ENCODE peak calls at places on chromosomes 11 and 22, in six cellular contexts. K is cardiac muscle cell, D is ovary, M is uterus, B is DND-41, R is hepatocyte. G is an unnamed sample.

GRCh38 chr11:606245-606644 is 9.5 kb downstream of the IRF7 start:
- DNase-seq in K (peak; percentile 76), D (peak; percentile 89), M (peak; percentile 91), B (no peak), R (no peak), G (no peak)

GRCh38 chr22:48700566-48701295 is 1126.9 kb downstream of the BRD1 start:
- DNase-seq in K (no peak), D (no peak), M (no peak), B (no peak), R (no peak), G (no peak)

GRCh38 chr11:11171285-11171684 is 181.8 kb downstream of the CSNK2A3 start:
- DNase-seq in K (peak; percentile 10), D (no peak), M (no peak), B (no peak), R (no peak), G (no peak)

GRCh38 chr11:122268601-122269130 is 152.7 kb upstream of the BLID start:
- DNase-seq in K (no peak), D (no peak), M (no peak), B (no peak), R (no peak), G (no peak)

GRCh38 chr11:67379061-67380058 is 6.0 kb upstream of the CLCF1 start:
- DNase-seq in K (no peak), D (no peak), M (peak; percentile 49), B (no peak), R (peak; percentile 54), G (no peak)

GRCh38 chr11:130719516-130719915 is 196.8 kb downstream of the SNX19 start:
- DNase-seq in K (peak; percentile 60), D (no peak), M (no peak), B (no peak), R (no peak), G (no peak)

GRCh38 chr11:106133529-106133928 is 56.1 kb downstream of the AASDHPPT start:
- DNase-seq in K (no peak), D (no peak), M (no peak), B (no peak), R (no peak), G (peak; percentile 5)

GRCh38 chr11:106162190-106162589 is 84.7 kb downstream of the AASDHPPT start:
- DNase-seq in K (no peak), D (no peak), M (no peak), B (no peak), R (no peak), G (no peak)

GRCh38 chr22:48783821-48784266 is 1043.8 kb downstream of the BRD1 start:
- DNase-seq in K (no peak), D (no peak), M (no peak), B (no peak), R (peak; percentile 77), G (no peak)

GRCh38 chr11:64638017-64638664 is 47.1 kb downstream of the SLC22A12 start:
- DNase-seq in K (peak; percentile 26), D (no peak), M (no peak), B (no peak), R (peak; percentile 73), G (no peak)

GRCh38 chr11:75442161-75442885 is 9.3 kb upstream of the KLHL35 start:
- DNase-seq in K (no peak), D (no peak), M (no peak), B (no peak), R (no peak), G (no peak)

GRCh38 chr22:20439928-20440575 is 2.4 kb upstream of the SCARF2 start:
- DNase-seq in K (no peak), D (no peak), M (no peak), B (no peak), R (no peak), G (no peak)

GRCh38 chr11:77410076-77410827 is 63.6 kb downstream of the PAK1 start:
- DNase-seq in K (no peak), D (no peak), M (no peak), B (no peak), R (no peak), G (no peak)

GRCh38 chr11:16956538-16957153 is 57.6 kb downstream of the PLEKHA7 start:
- DNase-seq in K (no peak), D (no peak), M (no peak), B (no peak), R (peak; percentile 61), G (no peak)

GRCh38 chr11:45556851-45557707 is 108.3 kb downstream of the CHST1 start:
- DNase-seq in K (peak; percentile 95), D (no peak), M (no peak), B (no peak), R (no peak), G (no peak)

GRCh38 chr11:118060879-118061278 is 16.0 kb upstream of the TMPRSS4 start:
- DNase-seq in K (no peak), D (no peak), M (peak; percentile 12), B (no peak), R (no peak), G (no peak)

GRCh38 chr11:18132341-18132740 is at the start of gene MRGPRX3:
- DNase-seq in K (peak; percentile 8), D (no peak), M (no peak), B (no peak), R (no peak), G (no peak)

GRCh38 chr11:120228794-120229384 is 11.1 kb upstream of the POU2F3 start:
- DNase-seq in K (no peak), D (no peak), M (no peak), B (no peak), R (no peak), G (peak; percentile 13)

GRCh38 chr11:8017894-8018741 is 31.0 kb downstream of the EIF3F start:
- DNase-seq in K (no peak), D (no peak), M (no peak), B (no peak), R (peak; percentile 24), G (no peak)

GRCh38 chr22:20131593-20131855 is at the start of gene ZDHHC8:
- DNase-seq in K (peak; percentile 36), D (no peak), M (no peak), B (peak; percentile 50), R (peak; percentile 56), G (no peak)

GRCh38 chr11:19441288-19441687 is 200.5 kb upstream of the E2F8 start:
- DNase-seq in K (no peak), D (no peak), M (no peak), B (no peak), R (no peak), G (no peak)
- H3K4me1 ChIP-seq in K (peaks cover 11% of the 10 kb centered on the region), D (no peaks in the 10 kb centered on the region), M (no peaks in the 10 kb centered on the region), B (no peaks in the 10 kb centered on the region), R (peaks cover 12% of the 10 kb centered on the region), G (peaks cover 42% of the 10 kb centered on the region)

GRCh38 chr11:115984228-115984627 is 480.0 kb upstream of the CADM1 start:
- DNase-seq in K (no peak), D (no peak), M (no peak), B (no peak), R (no peak), G (peak; percentile 13)

GRCh38 chr11:115985896-115986295 is 481.7 kb upstream of the CADM1 start:
- DNase-seq in K (no peak), D (no peak), M (no peak), B (no peak), R (no peak), G (no peak)

GRCh38 chr11:115993613-115994012 is 489.4 kb upstream of the CADM1 start:
- DNase-seq in K (no peak), D (no peak), M (no peak), B (no peak), R (no peak), G (no peak)

GRCh38 chr11:115990004-115990447 is 485.8 kb upstream of the CADM1 start:
- DNase-seq in K (no peak), D (no peak), M (no peak), B (no peak), R (peak; percentile 23), G (peak; percentile 22)
- TF ChIP-seq CTCF in K (peak; percentile 43), D (no peak), M (peak; percentile 71), B (peak; percentile 65), R (peak; percentile 59), G (peak; percentile 78)

DNA sequence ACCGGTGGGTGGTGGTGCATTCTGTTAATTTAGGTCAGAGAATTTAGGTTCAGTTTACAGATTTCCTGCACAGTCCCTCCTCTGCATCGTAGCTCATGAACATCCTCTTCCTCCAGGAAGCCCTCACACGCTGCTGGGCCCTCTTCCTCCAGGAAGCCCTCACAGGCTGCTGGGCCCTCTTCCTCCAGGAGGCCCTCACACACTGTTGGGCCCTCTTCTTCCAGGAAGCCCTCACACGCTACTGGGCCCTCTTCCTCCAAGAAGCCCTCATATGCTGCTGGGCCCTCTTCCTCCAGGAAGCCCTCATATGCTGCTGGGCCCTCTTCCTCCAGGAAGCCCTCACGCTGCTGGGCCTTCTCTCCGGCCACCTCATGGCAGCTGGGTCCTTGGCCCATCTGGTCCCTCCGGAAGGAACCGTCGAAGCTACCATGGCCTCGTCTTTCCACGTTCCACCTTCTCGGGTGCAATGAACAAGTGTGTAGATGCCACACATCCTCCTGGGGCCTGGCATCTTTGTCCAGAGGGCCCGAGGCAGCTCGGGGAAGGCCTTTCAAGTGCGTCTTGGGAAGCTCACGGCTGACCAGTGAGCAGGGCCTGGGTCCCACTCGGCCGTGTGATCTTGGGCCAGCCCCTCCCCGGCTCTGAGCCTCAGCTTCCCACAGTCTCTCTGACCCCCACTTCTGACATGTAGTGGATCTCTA is 58.9 kb upstream of the PPARA start:
- DNase-seq in K (no peak), D (no peak), M (no peak), B (no peak), R (no peak), G (no peak)
- H3K4me1 ChIP-seq in K (no peaks in the 10 kb centered on the region), D (peaks cover 63% of the 10 kb centered on the region), M (peaks cover 53% of the 10 kb centered on the region), B (no peaks in the 10 kb centered on the region), R (peaks cover 16% of the 10 kb centered on the region), G (no peaks in the 10 kb centered on the region)

GRCh38 chr22:33652596-33652995 is 267.7 kb downstream of the LARGE1 start:
- DNase-seq in K (no peak), D (no peak), M (no peak), B (no peak), R (peak; percentile 54), G (no peak)

GRCh38 chr22:33654173-33654890 is 265.9 kb downstream of the LARGE1 start:
- DNase-seq in K (no peak), D (no peak), M (no peak), B (no peak), R (peak; percentile 28), G (no peak)

GRCh38 chr22:33656808-33657628 is 263.3 kb downstream of the LARGE1 start:
- DNase-seq in K (no peak), D (no peak), M (peak; percentile 31), B (no peak), R (no peak), G (no peak)

GRCh38 chr22:33650244-33650643 is 270.0 kb downstream of the LARGE1 start:
- DNase-seq in K (no peak), D (no peak), M (no peak), B (no peak), R (no peak), G (no peak)

DNA sequence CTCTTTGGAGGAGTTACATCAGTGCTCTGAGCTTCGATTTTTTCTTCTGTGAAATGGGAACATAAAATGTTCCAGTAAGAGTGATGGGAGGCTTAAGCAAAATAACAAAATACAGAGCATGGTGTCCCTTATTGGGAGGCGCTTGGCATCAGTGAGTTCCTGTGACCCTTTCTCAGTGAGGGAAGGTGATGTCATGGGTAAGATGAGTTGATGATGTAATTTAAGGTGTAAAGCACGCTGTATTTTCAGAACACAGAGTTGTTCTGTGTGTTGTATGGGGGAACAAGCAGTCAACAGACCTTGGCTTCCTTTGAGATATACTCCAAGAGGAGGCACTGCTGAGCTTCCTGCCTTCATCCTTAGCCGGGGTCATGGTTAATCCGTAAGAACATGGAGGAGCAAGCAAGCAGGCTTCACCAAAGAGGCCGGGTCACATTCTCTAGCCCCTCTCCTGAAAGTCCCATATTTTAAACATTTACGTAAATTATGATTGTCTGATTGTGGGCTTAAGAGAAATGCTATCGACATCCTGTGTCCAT is 266.7 kb downstream of the LARGE1 start:
- DNase-seq in K (no peak), D (no peak), M (no peak), B (no peak), R (no peak), G (no peak)
- TF ChIP-seq CTCF in K (no peak), D (no peak), M (no peak), B (no peak), R (no peak), G (no peak)

GRCh38 chr11:34651551-34651950 is 30.7 kb downstream of the EHF start:
- DNase-seq in K (peak; percentile 50), D (no peak), M (no peak), B (no peak), R (no peak), G (no peak)
- H3K4me1 ChIP-seq in K (no peaks in the 10 kb centered on the region), D (no peaks in the 10 kb centered on the region), M (no peaks in the 10 kb centered on the region), B (no peaks in the 10 kb centered on the region), R (peaks cover 6% of the 10 kb centered on the region), G (no peaks in the 10 kb centered on the region)